ENCODE peak calls at places on chromosomes 12 and 14, in five cellular contexts. F, H, N, G and J are unnamed samples.

GRCh38 chr12:75437564-75437963 is 43.0 kb upstream of the GLIPR1 start:
- DNase-seq in F (no peak), H (no peak), N (no peak), G (no peak), J (no peak)

GRCh38 chr14:69354383-69355154 is 43.5 kb downstream of the ERH start:
- DNase-seq in F (no peak), H (no peak), N (peak), G (no peak), J (no peak)

GRCh38 chr12:67630373-67631088 is 18.0 kb upstream of the DYRK2 start:
- DNase-seq in F (no peak), H (no peak), N (peak), G (no peak), J (peak)

GRCh38 chr12:113439606-113440030 is 17.4 kb downstream of the SDSL start:
- DNase-seq in F (peak), H (peak), N (peak), G (no peak), J (no peak)

GRCh38 chr14:100866666-100867630 is 36.6 kb downstream of the RTL1 start:
- DNase-seq in F (no peak), H (no peak), N (peak), G (no peak), J (no peak)

GRCh38 chr12:20549115-20549719 is 145.9 kb upstream of the SLCO1C1 start:
- DNase-seq in F (peak), H (peak), N (no peak), G (no peak), J (no peak)

GRCh38 chr12:2183556-2184541 is 131.1 kb downstream of the CACNA1C start:
- DNase-seq in F (peak), H (no peak), N (peak), G (no peak), J (peak)

GRCh38 chr14:95338436-95338835 is 18.7 kb upstream of the CLMN start:
- DNase-seq in F (no peak), H (no peak), N (no peak), G (no peak), J (no peak)

GRCh38 chr14:104897286-104898194 is 27.1 kb upstream of the PLD4 start:
- DNase-seq in F (no peak), H (no peak), N (no peak), G (peak), J (peak)

GRCh38 chr12:106582661-106583577 is at the start of gene RFX4:
- DNase-seq in F (no peak), H (no peak), N (peak), G (no peak), J (no peak)

GRCh38 chr12:106585237-106585834 is 2.5 kb downstream of the RFX4 start:
- DNase-seq in F (no peak), H (no peak), N (no peak), G (no peak), J (no peak)

GRCh38 chr12:106585862-106586534 is 3.2 kb downstream of the RFX4 start:
- DNase-seq in F (peak), H (no peak), N (no peak), G (no peak), J (no peak)

GRCh38 chr12:106583578-106584103 is 837 bp downstream of the RFX4 start:
- DNase-seq in F (peak), H (no peak), N (no peak), G (no peak), J (no peak)

DNA sequence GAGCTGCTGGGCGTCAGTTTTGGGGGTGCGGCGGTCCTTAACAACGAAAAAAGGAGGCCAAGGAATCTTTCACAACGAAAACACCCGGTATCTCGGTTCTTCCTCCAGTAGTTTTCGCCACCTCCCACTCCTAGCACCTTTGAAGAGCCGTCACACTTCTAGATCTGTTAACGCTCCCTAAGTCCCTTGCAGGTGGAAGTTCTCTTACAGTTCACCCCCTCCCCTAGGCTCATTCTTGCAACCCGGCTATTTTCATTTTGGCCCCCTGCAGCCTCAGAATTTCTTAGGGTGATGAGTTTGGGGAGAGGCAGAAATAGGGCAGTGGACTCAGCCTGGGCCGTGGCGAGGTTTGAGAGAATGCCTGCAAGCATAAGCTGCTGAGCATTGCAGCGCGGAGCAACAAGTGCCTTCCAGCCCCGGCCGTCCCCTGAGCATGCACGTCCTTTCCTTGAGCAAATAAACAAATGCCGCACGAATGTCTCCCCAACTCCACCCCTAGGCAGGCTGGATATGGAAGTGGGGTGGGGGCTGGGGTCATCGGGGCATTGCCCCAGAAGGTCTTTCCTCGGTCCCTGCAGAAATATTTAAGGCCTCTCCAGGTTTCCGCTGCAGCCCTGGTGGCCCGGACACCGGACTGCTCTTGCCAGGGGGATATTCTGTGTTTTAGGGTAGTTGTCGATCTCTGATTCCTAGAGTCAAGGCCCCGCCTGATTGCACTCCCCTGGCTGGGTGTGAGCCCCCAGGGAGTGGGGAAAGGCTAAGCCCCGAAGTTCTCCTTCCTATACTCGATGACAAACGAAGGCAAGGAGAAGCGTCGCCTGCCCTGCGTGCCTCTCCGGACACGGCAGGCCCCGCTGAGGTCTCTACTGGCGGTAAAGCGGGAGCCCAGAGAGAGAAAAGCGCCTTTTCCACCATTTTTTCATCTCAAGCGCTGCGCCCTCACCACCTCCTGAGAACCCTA is 1.6 kb downstream of the RFX4 start:
- DNase-seq in F (no peak), H (no peak), N (no peak), G (no peak), J (no peak)
- H3K4me3 ChIP-seq in F (no peak), H (peak), N (peak), G (no peak), J (no peak)

DNA sequence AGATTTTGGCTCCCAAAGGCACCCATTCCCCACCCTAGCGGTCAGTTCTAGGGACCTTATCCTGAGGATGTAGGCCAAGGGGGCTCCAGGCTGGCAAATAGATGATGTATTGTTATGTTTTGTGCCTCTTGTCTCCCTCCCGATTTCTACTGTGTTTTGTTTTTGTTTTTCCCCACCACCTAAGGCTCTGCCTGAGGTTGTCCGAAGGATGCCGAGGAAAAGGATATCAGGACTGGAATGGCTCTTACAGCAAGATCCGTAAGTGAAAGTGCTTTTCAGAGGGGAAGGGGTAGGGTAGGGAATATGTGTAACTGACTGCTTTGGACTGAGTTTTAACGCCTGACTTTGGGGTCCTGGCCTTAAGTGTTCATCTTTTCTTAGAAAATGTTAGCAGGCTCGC is 6.6 kb downstream of the FOXG1 start:
- DNase-seq in F (no peak), H (no peak), N (no peak), G (no peak), J (no peak)
- H3K4me3 ChIP-seq in F (no peak), H (no peak), N (peak), G (no peak), J (no peak)

GRCh38 chr12:32110417-32110816 is 3.8 kb downstream of the BICD1 start:
- DNase-seq in F (no peak), H (no peak), N (no peak), G (no peak), J (no peak)
- H3K4me3 ChIP-seq in F (no peak), H (no peak), N (peak), G (no peak), J (no peak)

GRCh38 chr12:19351346-19351745 is 87.9 kb upstream of the AEBP2 start:
- DNase-seq in F (no peak), H (no peak), N (no peak), G (no peak), J (no peak)
- H3K4me3 ChIP-seq in F (no peak), H (no peak), N (no peak), G (no peak), J (no peak)

GRCh38 chr14:102975662-102976061 is 53.2 kb downstream of the AMN start:
- DNase-seq in F (no peak), H (no peak), N (no peak), G (no peak), J (no peak)
- H3K4me3 ChIP-seq in F (no peak), H (no peak), N (no peak), G (no peak), J (no peak)